ENCODE peak calls at places on chromosomes 4 and X, in ten cellular contexts. E, T, X, C, S, G, V, K, U and O are unnamed samples.

GRCh38 chrX:150478496-150479492 is 89.6 kb upstream of the MTM1 start:
- DNase-seq in E (no peak), T (no peak), X (peak), C (no peak), S (no peak), G (no peak), V (no peak), K (no peak), U (no peak), O (no peak)

GRCh38 chr4:139316733-139317132 is 14.5 kb upstream of the NDUFC1 start:
- DNase-seq in E (no peak), T (no peak), X (no peak), C (no peak), S (no peak), G (no peak), V (no peak), K (no peak), U (no peak), O (no peak)

GRCh38 chrX:23854122-23854521 is 53.6 kb downstream of the APOO start:
- DNase-seq in E (no peak), T (no peak), X (no peak), C (no peak), S (no peak), G (no peak), V (no peak), K (no peak), U (peak), O (no peak)

GRCh38 chr4:997375-998071 is 4.3 kb upstream of the SLC26A1 start:
- DNase-seq in E (no peak), T (no peak), X (no peak), C (no peak), S (no peak), G (no peak), V (no peak), K (no peak), U (no peak), O (no peak)

GRCh38 chr4:168832746-168833575 is 177.1 kb downstream of the CBR4 start:
- DNase-seq in E (peak), T (no peak), X (no peak), C (no peak), S (no peak), G (no peak), V (no peak), K (peak), U (no peak), O (no peak)

GRCh38 chr4:156505341-156505955 is 466.2 kb downstream of the PDGFC start:
- DNase-seq in E (no peak), T (no peak), X (no peak), C (no peak), S (no peak), G (no peak), V (no peak), K (no peak), U (peak), O (no peak)

GRCh38 chr4:25235401-25235800 is 1.6 kb downstream of the PI4K2B start:
- DNase-seq in E (no peak), T (no peak), X (no peak), C (no peak), S (no peak), G (no peak), V (no peak), K (no peak), U (no peak), O (no peak)

GRCh38 chrX:17266171-17266570 is 108.8 kb upstream of the NHS start:
- DNase-seq in E (no peak), T (no peak), X (no peak), C (no peak), S (no peak), G (no peak), V (no peak), K (no peak), U (peak), O (no peak)

GRCh38 chrX:46260502-46260901 is 284.7 kb downstream of the ZNF674 start:
- DNase-seq in E (no peak), T (no peak), X (no peak), C (no peak), S (no peak), G (no peak), V (no peak), K (no peak), U (no peak), O (no peak)

GRCh38 chr4:183180096-183180495 is 81.0 kb downstream of the WWC2 start:
- DNase-seq in E (no peak), T (no peak), X (no peak), C (no peak), S (no peak), G (no peak), V (no peak), K (no peak), U (no peak), O (no peak)

GRCh38 chr4:21744046-21744445 is 204.5 kb downstream of the KCNIP4 start:
- DNase-seq in E (no peak), T (no peak), X (no peak), C (no peak), S (no peak), G (no peak), V (no peak), K (no peak), U (no peak), O (no peak)

GRCh38 chr4:75786938-75787337 is 62.6 kb downstream of the USO1 start:
- DNase-seq in E (no peak), T (no peak), X (no peak), C (no peak), S (no peak), G (no peak), V (no peak), K (no peak), U (no peak), O (no peak)

GRCh38 chrX:13165266-13165665 is 120.8 kb upstream of the FAM9C start:
- DNase-seq in E (no peak), T (no peak), X (no peak), C (no peak), S (no peak), G (no peak), V (no peak), K (no peak), U (peak), O (no peak)

GRCh38 chrX:53093177-53093655 is 726 bp upstream of the KANTR start:
- DNase-seq in E (peak), T (no peak), X (peak), C (peak), S (no peak), G (peak), V (peak), K (peak), U (peak), O (peak)

GRCh38 chr4:173192375-173193162 is 24.0 kb downstream of the GALNT7 start:
- DNase-seq in E (no peak), T (no peak), X (no peak), C (no peak), S (no peak), G (no peak), V (no peak), K (no peak), U (no peak), O (no peak)

GRCh38 chrX:88746925-88747324 is at the start of gene CPXCR1:
- DNase-seq in E (no peak), T (no peak), X (no peak), C (no peak), S (no peak), G (no peak), V (no peak), K (no peak), U (no peak), O (no peak)

GRCh38 chr4:125316391-125316780 is 1.6 kb downstream of the FAT4 start:
- DNase-seq in E (peak), T (peak), X (no peak), C (peak), S (no peak), G (peak), V (peak), K (peak), U (peak), O (no peak)

GRCh38 chr4:125316781-125317525 is 2.2 kb downstream of the FAT4 start:
- DNase-seq in E (peak), T (peak), X (no peak), C (peak), S (no peak), G (peak), V (peak), K (peak), U (peak), O (no peak)

GRCh38 chr4:125319311-125319710 is 4.6 kb downstream of the FAT4 start:
- DNase-seq in E (no peak), T (no peak), X (no peak), C (no peak), S (no peak), G (no peak), V (no peak), K (no peak), U (no peak), O (no peak)

GRCh38 chr4:125315571-125316390 is 1.0 kb downstream of the FAT4 start:
- DNase-seq in E (peak), T (no peak), X (peak), C (peak), S (no peak), G (peak), V (no peak), K (peak), U (peak), O (no peak)

GRCh38 chr4:125317526-125317880 is 2.7 kb downstream of the FAT4 start:
- DNase-seq in E (peak), T (no peak), X (peak), C (no peak), S (no peak), G (peak), V (peak), K (no peak), U (peak), O (no peak)
- TF ChIP-seq CTCF in E (peak), T (no peak), X (peak), C (no peak), S (peak), G (peak), V (peak), K (peak), U (peak), O (no peak)

GRCh38 chr4:120919358-120919757 is 3.2 kb downstream of the PRDM5 start:
- DNase-seq in E (no peak), T (no peak), X (peak), C (no peak), S (no peak), G (no peak), V (no peak), K (no peak), U (no peak), O (no peak)
- TF ChIP-seq CTCF in E (no peak), T (no peak), X (peak), C (no peak), S (peak), G (no peak), V (no peak), K (no peak), U (peak), O (no peak)

GRCh38 chr4:88276952-88277710 is 7.2 kb downstream of the PPM1K start:
- DNase-seq in E (no peak), T (no peak), X (no peak), C (no peak), S (no peak), G (no peak), V (no peak), K (no peak), U (no peak), O (no peak)
- TF ChIP-seq CTCF in E (no peak), T (no peak), X (no peak), C (no peak), S (no peak), G (no peak), V (no peak), K (no peak), U (no peak), O (no peak)

DNA sequence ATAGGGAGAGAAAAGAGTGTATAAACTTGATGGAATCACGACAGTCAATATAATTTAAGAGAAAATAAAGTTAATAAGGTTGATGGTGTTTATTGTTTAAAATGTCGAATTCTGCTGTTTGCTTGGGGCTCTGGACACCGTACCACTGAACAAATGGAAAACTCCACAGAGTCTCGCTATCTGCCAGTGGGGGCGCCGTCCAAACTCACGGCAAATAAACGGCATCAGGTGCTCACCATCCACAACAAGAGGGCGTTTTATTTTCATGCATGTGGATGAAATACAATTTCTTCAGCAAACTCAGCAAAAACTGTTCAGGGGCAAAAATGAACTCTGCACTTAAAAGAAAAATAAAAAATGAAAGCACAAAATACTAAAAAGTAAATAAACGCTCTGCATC is 46.6 kb upstream of the FAM47C start:
- DNase-seq in E (no peak), T (no peak), X (no peak), C (no peak), S (no peak), G (no peak), V (no peak), K (no peak), U (no peak), O (no peak)
- TF ChIP-seq CTCF in E (no peak), T (no peak), X (no peak), C (no peak), S (peak), G (no peak), V (no peak), K (no peak), U (no peak), O (no peak)

GRCh38 chr4:39636786-39637185 is 1.9 kb downstream of the SMIM14 start:
- DNase-seq in E (no peak), T (no peak), X (peak), C (no peak), S (no peak), G (no peak), V (no peak), K (no peak), U (no peak), O (no peak)

GRCh38 chr4:39641451-39641850 is 2.8 kb upstream of the SMIM14 start:
- DNase-seq in E (no peak), T (no peak), X (no peak), C (no peak), S (no peak), G (no peak), V (peak), K (no peak), U (no peak), O (no peak)

GRCh38 chr4:39635023-39635422 is 3.6 kb downstream of the SMIM14 start:
- DNase-seq in E (no peak), T (no peak), X (no peak), C (peak), S (no peak), G (no peak), V (no peak), K (no peak), U (no peak), O (no peak)

GRCh38 chr4:39638358-39639239 is at the start of gene SMIM14:
- DNase-seq in E (peak), T (peak), X (peak), C (peak), S (peak), G (peak), V (peak), K (peak), U (peak), O (peak)

DNA sequence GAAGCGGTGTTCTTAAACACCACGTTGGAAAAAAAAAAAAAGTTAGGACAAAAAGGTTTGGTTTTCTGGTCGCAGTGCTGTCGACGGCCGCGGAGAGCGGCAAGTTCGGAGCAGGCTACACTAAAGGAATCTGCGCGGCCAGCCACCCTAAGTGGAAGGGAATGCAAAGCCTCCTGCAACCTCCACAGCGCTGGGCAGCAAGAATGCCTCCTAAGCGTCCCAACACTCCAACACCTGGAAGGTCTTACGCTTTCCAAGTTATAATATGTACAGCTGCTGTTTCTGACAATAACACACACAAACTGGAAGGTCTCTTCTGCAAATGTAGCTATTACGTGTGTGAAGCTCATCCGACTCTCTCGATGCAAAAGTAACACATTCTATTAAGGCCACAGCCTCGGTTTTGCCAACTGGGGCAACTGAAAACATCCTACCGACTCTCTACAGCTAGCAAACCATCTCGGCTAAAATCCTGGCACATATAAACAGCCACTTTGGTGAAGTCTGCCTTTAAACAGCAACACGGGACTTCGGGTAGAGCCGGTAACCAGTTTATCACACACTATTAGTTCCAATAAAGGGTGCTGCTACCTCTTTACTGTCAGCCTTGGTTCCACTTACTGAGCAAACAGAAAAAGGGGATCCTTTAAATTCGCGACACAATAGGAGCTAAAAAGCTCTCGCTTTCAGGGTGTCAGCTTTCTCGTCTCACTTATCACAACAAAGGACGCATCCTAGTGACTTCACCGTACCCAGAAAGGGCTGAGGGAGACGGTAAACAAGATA is 900 bp downstream of the SMIM14 start:
- DNase-seq in E (peak), T (peak), X (peak), C (peak), S (no peak), G (no peak), V (peak), K (no peak), U (peak), O (no peak)
- TF ChIP-seq CTCF in E (no peak), T (no peak), X (no peak), C (no peak), S (no peak), G (no peak), V (no peak), K (no peak), U (no peak), O (no peak)

DNA sequence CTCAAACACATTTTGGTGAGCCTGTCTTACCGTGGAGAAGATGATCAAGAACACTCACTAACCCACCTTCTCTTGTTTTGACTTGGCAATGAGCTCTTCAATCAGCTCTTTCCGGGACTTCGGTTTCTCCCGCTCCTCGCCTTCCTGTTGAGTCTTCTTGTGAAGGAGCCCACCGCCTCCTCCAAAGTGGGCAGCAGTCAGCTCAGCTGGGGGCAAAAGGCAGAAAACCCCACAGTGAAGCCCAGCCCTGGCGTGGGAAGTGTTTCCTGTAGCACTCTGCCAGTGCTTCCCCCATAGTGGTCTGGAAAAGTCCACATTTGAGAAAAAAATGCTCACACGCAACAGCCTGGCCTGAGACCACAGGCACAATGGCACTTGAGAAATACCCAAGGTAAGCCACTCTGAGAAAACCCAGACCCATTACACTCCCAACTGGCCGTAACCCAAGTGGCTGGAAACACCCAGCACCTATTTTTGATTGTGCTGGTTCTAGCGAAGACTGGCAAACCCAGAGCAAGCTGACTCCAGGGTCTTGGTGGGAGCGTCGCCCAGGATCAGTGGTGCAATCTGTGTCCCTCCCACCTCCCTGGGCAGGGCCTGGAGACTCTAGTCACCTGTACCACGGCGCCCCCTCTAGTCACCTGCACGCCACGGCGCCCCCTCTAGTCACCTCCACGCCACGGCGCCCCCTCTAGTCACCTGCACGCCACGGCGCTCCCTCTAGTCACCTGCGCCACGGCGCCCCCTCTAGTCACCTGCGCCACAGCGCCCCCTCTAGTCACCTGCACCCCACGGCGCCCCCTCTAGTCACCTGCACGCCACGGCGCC is 8.6 kb downstream of the NOP14 start:
- DNase-seq in E (no peak), T (no peak), X (peak), C (no peak), S (no peak), G (no peak), V (no peak), K (no peak), U (no peak), O (no peak)
- TF ChIP-seq CTCF in E (no peak), T (no peak), X (no peak), C (no peak), S (peak), G (no peak), V (no peak), K (no peak), U (no peak), O (peak)

DNA sequence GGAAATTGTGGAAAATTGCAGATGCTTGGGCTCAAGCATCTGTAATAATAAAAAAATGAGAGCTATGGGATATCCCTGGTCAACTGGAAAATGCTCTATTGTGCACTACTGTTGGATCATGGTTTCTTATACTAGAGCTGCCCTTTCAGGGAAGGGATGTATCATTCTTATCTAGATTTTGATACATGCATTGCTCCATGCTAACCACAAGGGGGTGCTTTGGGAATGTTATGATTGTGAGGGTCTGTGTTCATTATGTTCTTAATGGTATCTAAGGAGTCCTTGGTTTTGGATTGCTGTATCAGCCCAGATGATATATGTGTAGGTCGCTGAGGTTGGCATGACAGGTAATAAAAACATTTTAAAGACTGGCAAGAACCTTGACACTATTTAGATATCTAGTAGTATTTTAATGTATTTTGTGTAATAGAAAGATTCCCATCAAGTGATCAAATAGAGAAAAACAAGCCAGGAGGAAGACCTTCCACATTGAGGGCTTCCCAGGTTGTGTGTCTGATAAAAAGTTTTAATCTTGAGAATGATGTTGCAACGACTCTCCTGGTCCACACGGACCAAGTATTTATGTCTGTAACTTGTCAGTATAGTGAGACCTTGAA is 49.2 kb upstream of the TLR2 start:
- DNase-seq in E (no peak), T (no peak), X (peak), C (no peak), S (no peak), G (no peak), V (no peak), K (no peak), U (peak), O (no peak)
- TF ChIP-seq CTCF in E (peak), T (peak), X (peak), C (peak), S (peak), G (peak), V (peak), K (peak), U (peak), O (peak)

DNA sequence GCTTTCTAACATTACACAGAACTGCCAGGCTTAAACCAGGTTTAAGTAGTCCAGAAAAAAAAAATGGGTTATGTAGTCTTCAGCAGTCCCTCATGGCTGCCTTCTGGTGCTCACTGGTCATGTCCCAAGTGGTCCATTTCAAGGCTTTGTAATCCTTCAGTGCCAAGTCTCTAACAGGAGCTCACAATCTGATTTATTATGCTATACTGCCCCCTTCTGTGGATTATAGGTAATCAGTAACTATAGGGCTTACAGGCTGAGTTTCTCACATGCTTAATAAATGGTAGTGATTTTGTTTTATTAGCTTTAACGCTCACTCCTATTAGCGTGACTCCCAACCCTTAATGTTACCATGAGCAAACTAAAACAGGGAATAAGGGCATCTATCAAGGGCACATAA is 92.5 kb upstream of the EDA2R start:
- DNase-seq in E (no peak), T (no peak), X (peak), C (no peak), S (no peak), G (no peak), V (no peak), K (no peak), U (peak), O (no peak)
- TF ChIP-seq CTCF in E (peak), T (no peak), X (peak), C (no peak), S (peak), G (peak), V (no peak), K (peak), U (peak), O (peak)